ENCODE peak calls at places on chromosomes 4 and X, in nine cellular contexts. X is osteoblast, E is adrenal gland, T is suprapubic skin, M is left lung, A is colonic mucosa, D is cardiac muscle cell, S is tibial artery, U is heart left ventricle. F is an unnamed sample.

GRCh38 chrX:72714471-72714916 is 388 bp upstream of the PHKA1 start:
- DNase-seq in S (peak; percentile 76), M (peak; percentile 59), T (peak; percentile 79), D (peak; percentile 86), E (peak; percentile 73), U (peak; percentile 79), A (peak; percentile 52), X (peak; percentile 86), F (peak; percentile 88)

GRCh38 chr4:151324449-151325319 is 721 bp downstream of the SH3D19 start:
- DNase-seq in A (peak; percentile 82), E (peak; percentile 84), S (peak; percentile 45), D (peak; percentile 25), U (peak; percentile 58), X (peak; percentile 85), T (no peak), M (peak; percentile 81), F (peak; percentile 79)

GRCh38 chr4:182280439-182281111 is 37.4 kb downstream of the TENM3 start:
- DNase-seq in T (no peak), D (peak; percentile 38), A (no peak), U (no peak), E (no peak), X (no peak), S (no peak), M (no peak), F (no peak)

GRCh38 chr4:48133668-48134444 is at the start of gene TXK:
- DNase-seq in X (no peak), S (no peak), D (peak; percentile 27), A (no peak), T (no peak), E (no peak), U (no peak), M (no peak), F (no peak)

GRCh38 chr4:122842392-122842791 is 15.8 kb downstream of the FGF2 start:
- DNase-seq in A (no peak), U (no peak), X (no peak), E (no peak), T (no peak), M (no peak), S (no peak), D (no peak), F (no peak)

GRCh38 chrX:96372313-96373046 is 312.2 kb upstream of the DIAPH2 start:
- DNase-seq in T (no peak), X (peak; percentile 42), M (no peak), E (peak; percentile 21), U (no peak), D (peak; percentile 70), S (no peak), A (no peak), F (no peak)

GRCh38 chrX:12973561-12974216 is 1.2 kb upstream of the TMSB4X start:
- DNase-seq in T (no peak), X (no peak), D (no peak), U (peak; percentile 38), E (no peak), S (no peak), M (peak; percentile 70), A (no peak), F (no peak)

GRCh38 chr4:74873545-74874295 is 59.2 kb upstream of the PARM1 start:
- DNase-seq in S (no peak), U (no peak), A (no peak), M (no peak), T (no peak), X (no peak), E (no peak), D (peak; percentile 20), F (no peak)

GRCh38 chr4:108483077-108483476 is 137.3 kb upstream of the RPL34 start:
- DNase-seq in E (no peak), S (no peak), U (no peak), M (no peak), D (no peak), A (no peak), X (no peak), T (no peak), F (no peak)

GRCh38 chr4:140071806-140072205 is 82.2 kb downstream of the MAML3 start:
- DNase-seq in X (no peak), D (peak; percentile 98), E (no peak), U (peak; percentile 69), T (no peak), A (no peak), S (no peak), M (no peak), F (no peak)

GRCh38 chr4:36322921-36323354 is 41.5 kb downstream of the DTHD1 start:
- DNase-seq in S (no peak), X (no peak), A (no peak), U (no peak), D (no peak), T (no peak), E (no peak), M (no peak), F (no peak)

GRCh38 chr4:1779588-1780382 is 13.3 kb upstream of the FGFR3 start:
- DNase-seq in M (no peak), U (no peak), E (no peak), A (no peak), S (no peak), D (no peak), T (no peak), X (peak; percentile 84), F (no peak)

GRCh38 chrX:28586891-28587635 is at the start of gene IL1RAPL1:
- DNase-seq in S (no peak), D (peak; percentile 81), M (no peak), U (no peak), A (no peak), X (no peak), E (peak; percentile 21), T (no peak), F (no peak)

GRCh38 chrX:55450259-55450658 is 1.7 kb upstream of the MAGEH1 start:
- DNase-seq in D (peak; percentile 21), U (no peak), M (no peak), T (no peak), S (no peak), X (no peak), E (peak; percentile 24), A (no peak), F (no peak)

DNA sequence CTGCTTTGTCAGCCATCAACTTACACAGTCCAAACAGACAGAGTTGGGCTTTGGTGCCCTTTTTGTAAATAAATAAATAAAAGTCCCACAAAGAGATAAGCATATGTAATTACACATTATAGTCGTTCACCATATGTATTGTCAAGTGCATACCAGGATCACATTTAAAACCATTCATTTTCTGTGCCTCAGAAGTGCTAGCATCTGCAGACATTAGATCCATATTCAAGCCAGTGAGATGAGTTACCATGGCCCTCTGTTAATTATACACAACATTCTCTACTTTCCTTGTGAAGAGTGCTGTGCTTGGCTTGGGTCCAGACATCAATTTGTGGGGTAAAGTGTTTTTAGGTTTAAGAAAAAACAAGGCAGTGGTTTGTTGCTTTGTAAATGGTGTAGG is 76.8 kb downstream of the ENOX2 start:
- DNase-seq in S (no peak), X (no peak), M (no peak), T (no peak), A (no peak), D (no peak), E (no peak), U (no peak), F (no peak)
- TF ChIP-seq CTCF in S (no peak), X (no peak), M (no peak), T (no peak), A (no peak), D (no peak), E (no peak), U (no peak), F (no peak)

DNA sequence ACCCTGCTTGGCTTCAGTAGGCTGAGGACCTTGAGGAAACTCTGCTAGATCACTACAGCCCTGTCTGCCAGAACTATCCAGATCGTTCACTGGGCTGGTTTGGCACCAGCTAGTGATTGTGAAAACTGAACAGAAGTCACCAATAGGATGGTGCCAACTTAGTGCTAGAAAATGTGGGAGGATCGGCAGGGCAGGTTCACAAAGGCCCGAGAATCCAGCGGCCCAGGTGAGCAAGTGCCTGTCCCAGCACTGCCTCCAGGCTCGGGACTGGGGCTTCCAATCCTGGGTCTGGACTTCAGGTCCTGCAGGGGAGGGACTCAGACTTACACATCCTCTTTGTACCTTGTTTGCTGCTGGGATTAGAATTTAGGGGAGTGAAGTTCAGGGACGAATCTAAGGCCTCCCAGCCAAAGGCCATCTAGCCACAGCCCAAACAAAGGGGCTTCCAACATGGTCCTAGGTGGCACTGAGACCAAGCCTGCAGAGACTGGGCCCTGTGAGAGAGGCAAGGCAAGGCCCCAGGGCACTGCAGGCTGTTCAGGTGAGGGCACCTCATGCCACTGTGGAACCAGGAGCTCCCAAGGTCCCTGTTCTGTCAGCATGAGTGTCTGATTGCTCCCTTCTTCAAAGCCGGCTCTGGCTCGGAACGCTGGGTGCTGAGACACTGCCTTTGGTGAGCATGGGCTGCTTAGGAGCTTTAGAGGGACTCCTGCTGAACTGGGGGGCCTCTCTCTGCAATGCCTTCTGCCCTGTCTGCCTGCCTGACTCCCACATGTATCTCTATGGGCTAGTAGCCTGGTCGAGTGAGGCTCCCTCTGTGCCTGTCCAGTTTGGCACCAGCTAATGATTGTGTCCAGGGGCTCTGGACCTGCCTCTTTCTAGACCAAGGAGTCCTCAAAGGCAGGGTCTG is 20.7 kb upstream of the ZNF185 start:
- DNase-seq in E (no peak), X (no peak), M (no peak), U (no peak), T (no peak), D (no peak), S (no peak), A (no peak), F (peak; percentile 52)
- H3K27ac ChIP-seq in E (no peak overlapping the region), X (no peak overlapping the region), M (no peak overlapping the region), U (no peak overlapping the region), T (peak overlapping the region; percentile 24), D (no peak overlapping the region), S (no peak overlapping the region), A (no peak overlapping the region), F (no peak overlapping the region)

GRCh38 chr4:184284336-184284690 is 66.6 kb upstream of the ENPP6 start:
- DNase-seq in X (no peak), E (no peak), A (no peak), S (no peak), T (no peak), U (no peak), M (no peak), D (no peak), F (no peak)
- H3K4me3 ChIP-seq in X (no peak overlapping the region), E (no peak overlapping the region), A (no peak overlapping the region), S (no peak overlapping the region), T (no peak overlapping the region), U (peak overlapping the region; percentile 32), M (no peak overlapping the region), D (no peak overlapping the region), F (no peak overlapping the region)

GRCh38 chr4:80926446-80926845 is 104.1 kb upstream of the BMP3 start:
- DNase-seq in E (no peak), A (no peak), X (no peak), S (no peak), T (no peak), U (no peak), D (peak; percentile 24), M (no peak), F (no peak)

GRCh38 chr4:80921441-80921840 is 109.1 kb upstream of the BMP3 start:
- DNase-seq in E (no peak), S (no peak), M (no peak), T (no peak), A (no peak), U (no peak), D (no peak), X (no peak), F (no peak)

GRCh38 chr4:80926891-80927290 is 103.6 kb upstream of the BMP3 start:
- DNase-seq in X (no peak), S (no peak), U (no peak), M (no peak), A (no peak), T (no peak), E (no peak), D (no peak), F (no peak)

GRCh38 chr4:80922951-80923350 is 107.6 kb upstream of the BMP3 start:
- DNase-seq in D (no peak), X (no peak), T (no peak), M (no peak), U (no peak), S (no peak), E (no peak), A (no peak), F (no peak)

GRCh38 chr4:80925293-80925692 is 105.2 kb upstream of the BMP3 start:
- DNase-seq in U (no peak), A (no peak), D (no peak), E (no peak), X (no peak), T (no peak), S (no peak), M (no peak), F (no peak)
- TF ChIP-seq CTCF in U (no peak), A (no peak), D (no peak), E (no peak), X (no peak), T (no peak), S (no peak), M (no peak), F (no peak)

F was measured in coronary artery.